ENCODE peak calls at places on chromosomes 1 and 21, in six cellular contexts. S is lung, G is breast epithelium, I is AG08395, L is ureter, Q is Karpas-422. F is an unnamed sample.

GRCh38 chr1:229557913-229558414 is 543 bp downstream of the ABCB10 start:
- DNase-seq in S (peak), G (no peak), I (peak), L (peak), Q (peak), F (no peak)

GRCh38 chr1:165527673-165528072 is 16.1 kb upstream of the LRRC52 start:
- DNase-seq in S (no peak), G (no peak), I (no peak), L (no peak), Q (no peak), F (peak)

GRCh38 chr1:231515748-231516147 is 12.7 kb upstream of the TSNAX start:
- DNase-seq in S (no peak), G (no peak), I (no peak), L (no peak), Q (peak), F (no peak)

GRCh38 chr1:229380514-229381160 is 37.8 kb upstream of the CCSAP start:
- DNase-seq in S (no peak), G (no peak), I (no peak), L (no peak), Q (peak), F (no peak)

GRCh38 chr1:24946861-24947658 is 17.0 kb upstream of the RUNX3 start:
- DNase-seq in S (no peak), G (no peak), I (peak), L (no peak), Q (no peak), F (no peak)

GRCh38 chr1:155978325-155978972 is at the start of gene ARHGEF2:
- DNase-seq in S (peak), G (peak), I (peak), L (peak), Q (peak), F (peak)

GRCh38 chr1:8343464-8344001 is 25.6 kb downstream of the SLC45A1 start:
- DNase-seq in S (peak), G (peak), I (peak), L (peak), Q (no peak), F (peak)

GRCh38 chr21:45406801-45407628 is 2.0 kb downstream of the COL18A1 start:
- DNase-seq in S (no peak), G (no peak), I (no peak), L (no peak), Q (no peak), F (no peak)

GRCh38 chr1:179938752-179939151 is 15.9 kb upstream of the CEP350 start:
- DNase-seq in S (no peak), G (no peak), I (no peak), L (no peak), Q (no peak), F (no peak)

GRCh38 chr1:22711071-22711470 is 432 bp downstream of the EPHB2 start:
- DNase-seq in S (no peak), G (no peak), I (peak), L (no peak), Q (no peak), F (no peak)

GRCh38 chr21:46211376-46211775 is 17.2 kb downstream of the LSS start:
- DNase-seq in S (no peak), G (peak), I (no peak), L (no peak), Q (no peak), F (no peak)

GRCh38 chr1:43464840-43465693 is 11.3 kb upstream of the HYI start:
- DNase-seq in S (no peak), G (no peak), I (peak), L (no peak), Q (no peak), F (no peak)

F was measured in esophagus muscularis mucosa.